ENCODE peak calls at places on chromosomes 5 and 9, in seven cellular contexts. L, O, A, D, M, C and S are unnamed samples.

GRCh38 chr9:113798062-113799030 is 77.8 kb upstream of the ZNF618 start:
- DNase-seq in L (no peak), O (no peak), A (no peak), D (no peak), M (no peak), C (no peak), S (no peak)

GRCh38 chr5:146767534-146767933 is 111.0 kb downstream of the PPP2R2B start:
- DNase-seq in L (no peak), O (no peak), A (no peak), D (no peak), M (no peak), C (no peak), S (no peak)

GRCh38 chr5:59067976-59068651 is 485.2 kb downstream of the RAB3C start:
- DNase-seq in L (peak), O (no peak), A (no peak), D (no peak), M (no peak), C (no peak), S (peak)

GRCh38 chr9:2765250-2765880 is 48.1 kb downstream of the KCNV2 start:
- DNase-seq in L (no peak), O (no peak), A (no peak), D (no peak), M (no peak), C (no peak), S (no peak)

GRCh38 chr5:159106193-159106568 is 6.5 kb upstream of the EBF1 start:
- DNase-seq in L (no peak), O (no peak), A (peak), D (peak), M (no peak), C (peak), S (peak)

GRCh38 chr5:147809830-147810666 is 21.4 kb downstream of the SPINK1 start:
- DNase-seq in L (peak), O (no peak), A (no peak), D (no peak), M (no peak), C (no peak), S (no peak)

GRCh38 chr5:176365663-176366574 is 632 bp downstream of the ARL10 start:
- DNase-seq in L (peak), O (peak), A (peak), D (no peak), M (no peak), C (peak), S (peak)

GRCh38 chr9:130518943-130519772 is 60.2 kb upstream of the FUBP3 start:
- DNase-seq in L (no peak), O (no peak), A (no peak), D (no peak), M (no peak), C (no peak), S (no peak)

GRCh38 chr5:56638768-56639238 is 176.5 kb upstream of the MAP3K1 start:
- DNase-seq in L (no peak), O (no peak), A (no peak), D (no peak), M (no peak), C (no peak), S (no peak)

GRCh38 chr9:106486685-106487084 is 376.3 kb upstream of the ZNF462 start:
- DNase-seq in L (no peak), O (no peak), A (no peak), D (no peak), M (no peak), C (no peak), S (no peak)

GRCh38 chr5:82276800-82277612 is 1.1 kb downstream of the RPS23 start:
- DNase-seq in L (no peak), O (no peak), A (no peak), D (no peak), M (no peak), C (no peak), S (no peak)

GRCh38 chr9:16286160-16286559 is 584.3 kb downstream of the BNC2 start:
- DNase-seq in L (no peak), O (no peak), A (no peak), D (no peak), M (no peak), C (no peak), S (no peak)

GRCh38 chr9:11933926-11934325 is 759.3 kb upstream of the TYRP1 start:
- DNase-seq in L (peak), O (no peak), A (no peak), D (no peak), M (no peak), C (no peak), S (peak)

GRCh38 chr5:155082401-155082800 is 68.8 kb downstream of the KIF4B start:
- DNase-seq in L (peak), O (no peak), A (no peak), D (no peak), M (no peak), C (no peak), S (peak)

GRCh38 chr5:119070578-119070827 is 384 bp upstream of the DMXL1 start:
- DNase-seq in L (no peak), O (no peak), A (peak), D (peak), M (no peak), C (peak), S (no peak)

GRCh38 chr5:167571824-167572223 is 719.6 kb upstream of the WWC1 start:
- DNase-seq in L (no peak), O (no peak), A (no peak), D (no peak), M (no peak), C (peak), S (no peak)

GRCh38 chr5:133340822-133341221 is 271.5 kb downstream of the FSTL4 start:
- DNase-seq in L (no peak), O (peak), A (no peak), D (no peak), M (no peak), C (no peak), S (no peak)

GRCh38 chr5:171484460-171484899 is 65.0 kb downstream of the FGF18 start:
- DNase-seq in L (peak), O (no peak), A (no peak), D (no peak), M (no peak), C (no peak), S (peak)

GRCh38 chr5:87074934-87075541 is 192.6 kb upstream of the RASA1 start:
- DNase-seq in L (no peak), O (no peak), A (no peak), D (peak), M (no peak), C (peak), S (no peak)

GRCh38 chr5:7742241-7742656 is 108.7 kb downstream of the CFAP90 start:
- DNase-seq in L (no peak), O (no peak), A (no peak), D (no peak), M (no peak), C (no peak), S (no peak)

GRCh38 chr5:153222956-153223355 is 267.5 kb upstream of the GRIA1 start:
- DNase-seq in L (peak), O (no peak), A (no peak), D (no peak), M (no peak), C (no peak), S (peak)

GRCh38 chr5:57442080-57442839 is 40.4 kb downstream of the ACTBL2 start:
- DNase-seq in L (peak), O (peak), A (no peak), D (no peak), M (peak), C (no peak), S (peak)

GRCh38 chr5:35861718-35862117 is 5.0 kb downstream of the IL7R start:
- DNase-seq in L (no peak), O (no peak), A (no peak), D (no peak), M (no peak), C (no peak), S (peak)

GRCh38 chr9:12812710-12813109 is 37.9 kb downstream of the LURAP1L start:
- DNase-seq in L (no peak), O (no peak), A (no peak), D (no peak), M (no peak), C (no peak), S (no peak)

GRCh38 chr9:36993933-36994764 is 39.9 kb downstream of the PAX5 start:
- DNase-seq in L (no peak), O (no peak), A (peak), D (peak), M (no peak), C (no peak), S (no peak)

GRCh38 chr5:119322312-119322947 is 33.4 kb upstream of the TNFAIP8 start:
- DNase-seq in L (no peak), O (no peak), A (no peak), D (no peak), M (no peak), C (no peak), S (no peak)

DNA sequence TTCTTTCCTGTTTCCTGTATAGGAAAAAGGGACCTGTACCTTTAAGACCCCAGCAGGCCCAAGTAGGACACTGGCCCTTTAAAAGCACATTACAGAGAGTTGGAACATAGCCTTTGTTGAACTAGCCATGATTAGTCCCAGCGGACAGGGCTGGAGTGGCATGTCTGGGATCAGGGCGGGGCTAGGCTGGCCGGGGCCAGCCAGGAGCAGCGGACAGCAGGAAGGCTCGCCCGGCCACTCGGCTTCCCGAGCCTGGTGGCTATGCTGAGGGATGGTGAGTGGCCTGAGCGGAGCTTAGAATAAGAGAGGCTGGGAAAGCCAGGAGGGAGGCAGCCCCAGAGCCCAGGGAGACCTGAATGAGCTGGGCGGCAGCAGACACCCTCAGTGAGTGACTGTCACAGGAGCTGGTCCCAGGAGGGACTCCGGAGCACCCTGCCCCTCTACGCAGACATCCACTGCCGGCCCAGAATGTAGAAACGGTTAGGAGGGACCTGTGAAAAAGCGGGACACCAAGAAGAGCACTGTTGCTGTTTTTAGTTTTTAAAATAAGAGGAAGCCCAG is 92.1 kb downstream of the DAB2IP start:
- DNase-seq in L (peak), O (peak), A (peak), D (peak), M (peak), C (peak), S (peak)
- TF ChIP-seq CTCF in L (peak), O (peak), A (peak), D (no peak), M (peak), C (no peak), S (no peak)

GRCh38 chr9:128771745-128772519 is at the start of gene ZER1:
- DNase-seq in L (peak), O (peak), A (peak), D (peak), M (peak), C (peak), S (peak)

GRCh38 chr9:128768581-128768980 is 3.1 kb downstream of the ZER1 start:
- DNase-seq in L (no peak), O (no peak), A (no peak), D (no peak), M (no peak), C (no peak), S (no peak)

GRCh38 chr9:128773049-128773448 is 1.3 kb upstream of the ZER1 start:
- DNase-seq in L (no peak), O (no peak), A (no peak), D (no peak), M (no peak), C (no peak), S (no peak)

GRCh38 chr9:128771094-128771721 is 519 bp downstream of the ZER1 start:
- DNase-seq in L (peak), O (no peak), A (no peak), D (no peak), M (peak), C (no peak), S (peak)

DNA sequence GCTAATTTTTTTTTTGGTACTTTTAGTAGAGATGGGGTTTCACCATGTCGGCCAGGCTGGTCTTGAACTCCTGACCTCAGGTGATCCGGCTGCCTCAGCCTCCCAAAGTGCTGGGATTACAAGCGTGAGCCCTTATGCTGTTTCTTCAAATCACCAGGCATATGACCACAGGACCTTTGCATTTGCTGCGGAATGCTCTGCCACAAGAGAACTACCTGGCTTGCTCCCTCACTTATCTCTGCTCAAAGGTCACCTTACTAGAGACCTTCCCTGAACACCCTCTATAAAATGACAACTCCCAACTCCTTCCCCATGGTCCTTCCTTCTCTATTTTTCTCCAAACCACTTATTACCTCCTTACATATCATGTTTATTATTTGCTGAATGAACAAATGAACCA is 1.4 kb downstream of the ZER1 start:
- DNase-seq in L (no peak), O (no peak), A (no peak), D (no peak), M (no peak), C (no peak), S (no peak)
- H3K4me3 ChIP-seq in L (peak), O (peak), A (no peak), D (peak), M (peak), C (peak), S (peak)

DNA sequence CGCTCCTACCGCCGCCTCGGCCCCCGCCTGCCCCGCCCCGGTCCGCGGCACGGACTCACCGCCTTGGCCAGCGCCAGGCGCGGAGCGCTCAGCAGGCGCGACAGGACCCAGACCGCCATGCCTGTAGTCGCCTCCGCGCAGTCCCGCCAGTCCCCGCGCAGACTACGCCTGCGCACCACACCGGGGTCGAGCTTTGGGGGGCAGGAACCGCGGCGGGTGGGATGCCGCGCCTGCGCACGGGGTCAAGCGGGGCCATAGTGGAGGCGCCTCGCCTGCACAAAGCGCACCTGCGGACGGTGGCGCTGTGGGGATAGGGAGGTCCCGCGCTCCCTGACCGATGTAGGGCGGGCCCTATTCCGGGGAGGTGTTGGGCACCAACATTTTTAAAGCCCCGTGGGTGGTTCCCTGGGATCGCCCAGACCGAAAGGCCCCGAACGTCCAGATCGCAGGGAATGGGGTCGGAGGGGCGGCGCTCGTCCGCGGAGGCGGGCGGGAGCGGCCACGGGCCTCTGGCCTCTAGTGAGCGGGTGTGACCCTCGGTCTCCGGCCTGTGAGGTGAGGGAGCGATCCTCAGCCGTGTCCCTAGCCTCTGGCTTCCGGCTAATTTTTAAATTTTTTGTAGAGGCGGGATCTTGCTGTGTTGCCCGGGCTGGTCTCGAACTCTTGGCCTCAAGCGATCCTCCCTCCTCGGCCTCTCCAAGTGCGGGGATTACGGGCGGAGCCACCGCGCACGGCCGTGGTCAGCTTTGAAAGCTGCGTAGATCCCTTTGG is 70.8 kb upstream of the LPCAT1 start:
- DNase-seq in L (no peak), O (peak), A (peak), D (peak), M (peak), C (peak), S (peak)
- TF ChIP-seq CTCF in L (no peak), O (peak), A (peak), D (peak), M (peak), C (peak), S (peak)

GRCh38 chr9:75866273-75866871 is 24.1 kb upstream of the PCSK5 start:
- DNase-seq in L (peak), O (no peak), A (no peak), D (peak), M (peak), C (peak), S (peak)
- H3K4me3 ChIP-seq in L (no peak), O (no peak), A (no peak), D (no peak), M (no peak), C (no peak), S (no peak)

DNA sequence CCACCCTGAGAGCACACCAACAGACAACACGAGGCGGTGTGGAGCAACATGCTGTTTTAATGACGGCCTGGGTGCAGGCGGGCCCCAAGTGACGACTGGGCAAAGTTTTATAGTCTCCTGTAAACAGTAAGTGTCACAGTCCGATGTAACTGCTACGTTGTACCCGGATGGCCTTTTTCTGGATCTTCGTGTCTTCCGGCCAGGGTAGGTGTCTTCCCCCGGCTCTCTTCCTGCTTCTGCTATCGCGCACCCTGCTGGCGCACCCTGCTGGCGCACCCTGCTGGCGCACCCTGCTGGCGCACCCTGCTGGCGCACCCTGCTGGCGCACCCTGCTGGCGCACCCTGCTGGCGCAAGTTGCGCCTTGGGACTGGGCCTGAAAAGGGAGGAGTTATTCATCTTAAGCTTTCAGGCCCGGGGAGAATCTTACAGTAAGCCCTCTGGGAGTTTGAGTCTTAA is 143.0 kb upstream of the TARS1 start:
- DNase-seq in L (no peak), O (no peak), A (no peak), D (no peak), M (no peak), C (no peak), S (no peak)
- TF ChIP-seq CTCF in L (no peak), O (no peak), A (no peak), D (no peak), M (no peak), C (peak), S (no peak)

GRCh38 chr5:93572101-93572772 is 8.8 kb downstream of the NR2F1-AS1 start:
- DNase-seq in L (peak), O (no peak), A (no peak), D (no peak), M (no peak), C (peak), S (peak)
- H3K4me3 ChIP-seq in L (peak), O (peak), A (no peak), D (no peak), M (peak), C (peak), S (peak)

GRCh38 chr9:94627287-94627686 is 12.0 kb downstream of the FBP1 start:
- DNase-seq in L (no peak), O (no peak), A (no peak), D (no peak), M (no peak), C (no peak), S (no peak)
- TF ChIP-seq CTCF in L (no peak), O (no peak), A (no peak), D (no peak), M (no peak), C (peak), S (no peak)

DNA sequence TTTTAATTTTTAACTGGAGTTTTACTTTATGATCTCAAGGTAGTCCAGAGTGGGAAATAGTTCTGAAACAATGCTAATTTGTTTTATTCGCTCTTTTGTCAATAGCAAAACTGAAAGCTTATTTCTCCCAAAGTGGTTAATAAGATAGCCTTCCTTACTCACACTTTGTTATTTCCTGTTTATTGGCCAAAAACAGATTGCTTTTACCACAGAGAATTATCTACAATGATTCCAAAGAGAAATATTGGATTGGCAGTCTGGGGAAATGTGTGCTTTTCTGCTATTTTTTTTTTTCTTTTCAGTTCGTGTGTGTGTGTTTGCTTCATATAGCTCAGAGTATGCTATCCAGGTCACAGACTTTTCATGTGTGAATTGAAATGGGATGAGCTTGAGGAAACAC is 756.7 kb upstream of the RGMB start:
- DNase-seq in L (peak), O (no peak), A (no peak), D (no peak), M (no peak), C (no peak), S (peak)
- H3K4me3 ChIP-seq in L (no peak), O (no peak), A (no peak), D (no peak), M (no peak), C (no peak), S (no peak)

DNA sequence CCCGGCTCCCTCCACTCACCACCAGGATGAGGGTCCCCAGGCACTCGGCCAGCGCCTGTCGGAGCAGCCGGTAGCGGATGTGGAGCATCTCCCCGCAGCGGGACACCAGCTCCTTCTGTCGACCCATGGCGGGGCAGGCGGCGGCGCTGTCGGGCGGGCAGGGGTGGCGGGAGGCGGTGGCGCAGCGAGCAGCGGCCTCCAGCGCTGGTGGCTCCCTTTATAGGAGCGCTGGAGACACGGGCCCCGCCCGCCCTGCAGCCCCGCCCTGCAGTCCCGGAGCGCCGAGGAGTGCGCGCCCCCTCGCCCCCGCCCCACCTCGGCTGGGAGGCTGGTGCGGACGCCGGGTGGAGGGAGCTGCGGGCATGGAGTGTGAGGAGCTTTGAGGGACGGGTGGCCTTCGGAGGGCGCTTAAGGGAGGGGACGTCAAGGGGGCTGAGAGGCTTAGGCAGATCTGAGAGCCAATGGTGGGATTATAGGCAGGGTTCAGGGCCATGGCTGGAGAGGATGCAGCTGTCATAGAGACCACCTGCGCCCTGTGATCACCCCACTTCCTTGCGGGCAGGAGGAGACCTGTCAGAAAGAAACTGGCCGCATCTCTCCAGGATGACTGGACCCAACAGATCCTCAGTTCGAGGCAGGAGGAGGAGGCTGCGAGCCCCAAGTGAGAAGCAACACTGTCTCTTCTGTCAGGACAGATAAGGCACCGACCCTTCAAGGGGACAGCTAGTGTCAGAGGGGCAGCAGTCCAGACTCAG is at the start of gene AQP3:
- DNase-seq in L (peak), O (peak), A (peak), D (peak), M (peak), C (peak), S (peak)
- TF ChIP-seq CTCF in L (peak), O (no peak), A (peak), D (no peak), M (peak), C (peak), S (peak)